ENCODE peak calls at places on chromosome 5, in six cellular contexts. R is H4; V is naive thymus-derived CD8-positive, alpha-beta T cell; I is mammary epithelial cell; D is stimulated activated CD4-positive, alpha-beta T cell treated with anti-CD3 and anti-CD28 coated beads, TNF-alpha, amount 100 ng/mL, for 48 hours; Q is dorsolateral prefrontal cortex. S is an unnamed sample.

GRCh38 chr5:138762110-138762509 is 8.9 kb downstream of the CTNNA1 start:
- DNase-seq in V (no peak), D (no peak), R (no peak), Q (no peak), I (no peak), S (no peak)

GRCh38 chr5:147619281-147619680 is 109.4 kb upstream of the DPYSL3 start:
- DNase-seq in R (no peak), Q (no peak), I (no peak), V (no peak), D (no peak), S (no peak)

GRCh38 chr5:149546974-149547373 is 4.3 kb downstream of the CSNK1A1 start:
- DNase-seq in D (no peak), V (no peak), I (peak), Q (no peak), R (no peak), S (no peak)

GRCh38 chr5:157342822-157343402 is 77.0 kb downstream of the CYFIP2 start:
- DNase-seq in D (no peak), Q (no peak), V (peak), R (peak), I (peak), S (peak)

GRCh38 chr5:139369181-139369580 is 13.9 kb downstream of the SLC23A1 start:
- DNase-seq in R (no peak), Q (no peak), D (no peak), V (no peak), I (no peak), S (no peak)

GRCh38 chr5:132751444-132751843 is 4.2 kb downstream of the CCNI2 start:
- DNase-seq in V (no peak), D (no peak), R (no peak), Q (no peak), I (peak), S (no peak)

GRCh38 chr5:3116366-3116765 is 364.9 kb upstream of the IRX2 start:
- DNase-seq in Q (no peak), V (no peak), D (no peak), I (no peak), R (no peak), S (no peak)

GRCh38 chr5:102283111-102283797 is 12.8 kb downstream of the SLCO4C1 start:
- DNase-seq in Q (no peak), V (no peak), R (no peak), D (no peak), I (no peak), S (no peak)

GRCh38 chr5:75054110-75054930 is 2.0 kb upstream of the GCNT4 start:
- DNase-seq in I (no peak), V (no peak), Q (no peak), D (no peak), R (no peak), S (no peak)

GRCh38 chr5:99600952-99601351 is 672.1 kb upstream of the CHD1 start:
- DNase-seq in Q (no peak), R (no peak), D (no peak), I (no peak), V (no peak), S (no peak)

GRCh38 chr5:109080896-109081295 is 328.9 kb downstream of the PJA2 start:
- DNase-seq in D (no peak), I (no peak), Q (no peak), V (no peak), R (no peak), S (no peak)

GRCh38 chr5:138789771-138790242 is 36.6 kb downstream of the CTNNA1 start:
- DNase-seq in V (no peak), R (peak), Q (no peak), I (peak), D (no peak), S (peak)

GRCh38 chr5:124193371-124193789 is 553.1 kb downstream of the ZNF608 start:
- DNase-seq in I (peak), Q (no peak), V (no peak), R (no peak), D (no peak), S (no peak)

GRCh38 chr5:33892419-33893151 is 795 bp upstream of the ADAMTS12 start:
- DNase-seq in V (no peak), R (peak), Q (no peak), D (no peak), I (peak), S (no peak)

GRCh38 chr5:148952097-148952828 is 110.6 kb downstream of the SH3TC2 start:
- DNase-seq in R (no peak), I (no peak), D (no peak), V (no peak), Q (no peak), S (no peak)

GRCh38 chr5:181084631-181085195 is 44.6 kb downstream of the BTNL9 start:
- DNase-seq in Q (no peak), D (no peak), I (no peak), V (no peak), R (no peak), S (no peak)

GRCh38 chr5:73907164-73907563 is 281.2 kb downstream of the ARHGEF28 start:
- DNase-seq in I (no peak), V (no peak), R (no peak), Q (no peak), D (no peak), S (no peak)

GRCh38 chr5:53010819-53011218 is 21.7 kb downstream of the ITGA2 start:
- DNase-seq in I (peak), R (no peak), Q (no peak), D (no peak), V (no peak), S (no peak)

GRCh38 chr5:978693-979092 is 29.9 kb upstream of the NKD2 start:
- DNase-seq in I (no peak), R (no peak), D (no peak), V (no peak), Q (no peak), S (no peak)

GRCh38 chr5:149855371-149855770 is 89.2 kb downstream of the PDE6A start:
- DNase-seq in D (no peak), V (no peak), Q (no peak), R (peak), I (peak), S (no peak)

GRCh38 chr5:93461751-93462150 is 119.3 kb downstream of the NR2F1-AS1 start:
- DNase-seq in V (no peak), I (peak), R (no peak), Q (no peak), D (no peak), S (no peak)

GRCh38 chr5:79829260-79829659 is 139.6 kb downstream of the CMYA5 start:
- DNase-seq in D (no peak), V (no peak), I (no peak), R (no peak), Q (no peak), S (no peak)

GRCh38 chr5:153780876-153781275 is 257.8 kb downstream of the FAM114A2 start:
- DNase-seq in R (no peak), V (no peak), I (no peak), D (no peak), Q (no peak), S (no peak)

GRCh38 chr5:179912951-179913350 is 5.3 kb upstream of the TBC1D9B start:
- DNase-seq in I (no peak), Q (no peak), V (no peak), R (no peak), D (no peak), S (no peak)

GRCh38 chr5:179235416-179236400 is 109.6 kb downstream of the ADAMTS2 start:
- DNase-seq in V (no peak), I (no peak), Q (no peak), R (no peak), D (no peak), S (no peak)

GRCh38 chr5:96896806-96897205 is 20.5 kb downstream of the ERAP2 start:
- DNase-seq in I (no peak), Q (no peak), D (no peak), V (no peak), R (no peak), S (no peak)

GRCh38 chr5:157956271-157956885 is 97.4 kb upstream of the CLINT1 start:
- DNase-seq in V (no peak), Q (no peak), R (no peak), D (no peak), I (peak), S (no peak)

S was measured in immature natural killer cell.